ENCODE peak calls at places on chromosome 22, in eight cellular contexts. P, I, A, V, C, S, O and B are unnamed samples.

GRCh38 chr22:43887391-43887790 is 4.4 kb downstream of the PNPLA5 start:
- DNase-seq in P (no peak), I (no peak), A (no peak), V (no peak), C (no peak), S (no peak), O (no peak), B (no peak)

GRCh38 chr22:19431641-19432091 is at the start of gene HIRA:
- DNase-seq in P (peak; percentile 84), I (peak; percentile 71), A (peak; percentile 82), V (peak; percentile 44), C (peak; percentile 54), S (peak; percentile 87), O (peak; percentile 81), B (peak; percentile 90)

GRCh38 chr22:47593291-47593690 is 830.8 kb downstream of the TBC1D22A start:
- DNase-seq in P (peak; percentile 17), I (no peak), A (no peak), V (no peak), C (no peak), S (no peak), O (no peak), B (peak; percentile 47)

GRCh38 chr22:43090130-43090789 is 1.1 kb upstream of the TTLL1 start:
- DNase-seq in P (peak; percentile 49), I (peak; percentile 86), A (peak; percentile 59), V (peak; percentile 82), C (peak; percentile 67), S (peak; percentile 62), O (peak; percentile 32), B (no peak)

GRCh38 chr22:18068381-18068988 is 9.3 kb upstream of the PEX26 start:
- DNase-seq in P (no peak), I (peak; percentile 37), A (peak; percentile 40), V (no peak), C (no peak), S (no peak), O (no peak), B (no peak)

GRCh38 chr22:17725465-17725800 is 48.8 kb downstream of the BID start:
- DNase-seq in P (no peak), I (no peak), A (no peak), V (no peak), C (no peak), S (no peak), O (no peak), B (no peak)

GRCh38 chr22:42604403-42604802 is 10.3 kb downstream of the POLDIP3 start:
- DNase-seq in P (peak; percentile 51), I (no peak), A (no peak), V (no peak), C (no peak), S (no peak), O (no peak), B (no peak)

GRCh38 chr22:26670459-26670858 is 13.1 kb downstream of the MIAT start:
- DNase-seq in P (no peak), I (no peak), A (no peak), V (no peak), C (no peak), S (no peak), O (no peak), B (no peak)

GRCh38 chr22:27139935-27140493 is 482.6 kb downstream of the MIAT start:
- DNase-seq in P (no peak), I (peak; percentile 60), A (peak; percentile 30), V (peak; percentile 45), C (peak; percentile 39), S (no peak), O (no peak), B (no peak)

GRCh38 chr22:24035296-24035695 is 24.2 kb downstream of the CABIN1 start:
- DNase-seq in P (peak; percentile 10), I (no peak), A (no peak), V (no peak), C (no peak), S (no peak), O (no peak), B (peak; percentile 8)

GRCh38 chr22:27776410-27776958 is 25.1 kb downstream of the MN1 start:
- DNase-seq in P (no peak), I (no peak), A (no peak), V (no peak), C (no peak), S (no peak), O (no peak), B (no peak)

GRCh38 chr22:45007247-45007945 is 2.4 kb downstream of the PHF21B start:
- DNase-seq in P (no peak), I (peak; percentile 17), A (no peak), V (peak; percentile 18), C (no peak), S (no peak), O (no peak), B (no peak)

GRCh38 chr22:44944891-44945600 is 64.8 kb downstream of the PHF21B start:
- DNase-seq in P (no peak), I (no peak), A (no peak), V (no peak), C (no peak), S (no peak), O (no peak), B (no peak)

GRCh38 chr22:21867528-21868266 is at the start of gene MAPK1:
- DNase-seq in P (peak; percentile 93), I (peak; percentile 84), A (peak; percentile 95), V (peak; percentile 58), C (peak; percentile 83), S (peak; percentile 94), O (peak; percentile 91), B (peak; percentile 96)

GRCh38 chr22:48719978-48720661 is 1107.6 kb downstream of the BRD1 start:
- DNase-seq in P (no peak), I (no peak), A (no peak), V (peak; percentile 10), C (no peak), S (no peak), O (no peak), B (no peak)

GRCh38 chr22:49986325-49986724 is 25.8 kb downstream of the PIM3 start:
- DNase-seq in P (no peak), I (no peak), A (no peak), V (no peak), C (no peak), S (no peak), O (no peak), B (no peak)

GRCh38 chr22:49979587-49980264 is 19.2 kb downstream of the PIM3 start:
- DNase-seq in P (peak; percentile 70), I (peak; percentile 45), A (no peak), V (peak; percentile 33), C (no peak), S (peak; percentile 59), O (no peak), B (no peak)

GRCh38 chr22:49977578-49977977 is 17.0 kb downstream of the PIM3 start:
- DNase-seq in P (no peak), I (no peak), A (no peak), V (no peak), C (no peak), S (peak; percentile 35), O (no peak), B (peak; percentile 69)

GRCh38 chr22:49983148-49984042 is 22.8 kb downstream of the PIM3 start:
- DNase-seq in P (no peak), I (no peak), A (no peak), V (no peak), C (no peak), S (peak; percentile 52), O (peak; percentile 48), B (no peak)
- TF ChIP-seq CTCF in P (peak; percentile 51), I (no peak), A (peak; percentile 40), V (peak; percentile 18), C (no peak), S (peak; percentile 52), O (peak; percentile 57), B (peak; percentile 32)

GRCh38 chr22:20464912-20465758 is 27.5 kb upstream of the SCARF2 start:
- DNase-seq in P (no peak), I (no peak), A (no peak), V (no peak), C (no peak), S (no peak), O (no peak), B (no peak)
- H3K27ac ChIP-seq in P (no peak overlapping the region), I (no peak overlapping the region), A (no peak overlapping the region), V (no peak overlapping the region), C (no peak overlapping the region), S (peak overlapping the region; percentile 47), O (peak overlapping the region; percentile 82), B (no peak overlapping the region)

DNA sequence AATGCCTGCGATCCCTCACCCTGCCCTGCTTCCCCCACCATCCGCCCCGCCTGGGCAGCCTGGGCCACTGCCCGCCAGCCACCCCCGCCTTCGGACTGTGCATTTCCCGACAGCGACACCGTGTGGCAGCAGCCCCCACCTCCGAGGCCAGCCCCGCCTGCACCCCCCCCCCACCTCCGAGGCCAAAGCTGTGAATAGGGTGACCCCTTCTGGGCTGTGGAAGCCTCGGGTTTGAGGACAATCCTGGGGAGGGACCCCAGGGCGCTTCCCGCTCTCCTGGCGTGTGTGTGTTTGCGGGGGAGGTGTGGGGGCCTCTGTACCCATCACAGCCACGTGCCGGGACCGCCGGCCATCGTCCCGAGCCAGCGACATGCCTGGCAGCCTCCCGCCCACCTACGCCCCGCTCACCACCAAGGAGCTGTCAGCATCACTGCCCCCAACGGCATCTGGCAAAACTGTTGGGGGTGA is 33.8 kb upstream of the PPARA start:
- DNase-seq in P (peak; percentile 96), I (peak; percentile 82), A (peak; percentile 95), V (peak; percentile 80), C (peak; percentile 85), S (peak; percentile 94), O (peak; percentile 85), B (peak; percentile 97)
- TF ChIP-seq CTCF in P (peak; percentile 96), I (peak; percentile 32), A (peak; percentile 82), V (peak; percentile 78), C (peak; percentile 93), S (peak; percentile 74), O (peak; percentile 80), B (peak; percentile 89)

DNA sequence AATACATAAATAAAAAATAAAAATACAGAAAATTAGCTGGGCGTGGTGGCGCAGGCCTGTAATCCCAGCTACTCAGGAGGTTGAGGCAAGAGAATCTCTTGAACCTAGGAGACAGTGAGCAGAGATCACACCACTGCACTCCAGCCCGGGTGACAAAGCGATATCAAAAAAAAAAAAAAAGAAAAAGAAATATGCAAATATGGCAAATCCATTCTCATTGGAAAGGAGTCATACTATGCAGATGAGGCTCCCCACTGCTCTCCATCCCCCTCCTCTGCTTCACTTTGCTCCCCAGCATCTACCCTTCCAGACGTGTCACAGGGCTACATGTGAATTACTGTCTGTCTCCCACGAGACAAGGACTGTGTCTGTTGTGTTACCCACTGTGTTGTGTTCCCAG is 36.3 kb upstream of the PDGFB start:
- DNase-seq in P (no peak), I (no peak), A (no peak), V (no peak), C (no peak), S (no peak), O (no peak), B (no peak)
- H3K27ac ChIP-seq in P (no peak overlapping the region), I (no peak overlapping the region), A (peak overlapping the region; percentile 15), V (no peak overlapping the region), C (no peak overlapping the region), S (no peak overlapping the region), O (no peak overlapping the region), B (no peak overlapping the region)